ENCODE peak calls at places on chromosomes 13 and 19, in six cellular contexts. J, H, O, T, Z and R are unnamed samples.

GRCh38 chr19:7562646-7563393 is 27.3 kb downstream of the PNPLA6 start:
- DNase-seq in J (no peak), H (no peak), O (no peak), T (no peak), Z (no peak), R (no peak)

GRCh38 chr19:50449236-50449899 is 16.7 kb downstream of the MYBPC2 start:
- DNase-seq in J (peak; percentile 9), H (no peak), O (no peak), T (no peak), Z (no peak), R (no peak)

GRCh38 chr19:22256856-22257255 is 29.4 kb upstream of the ZNF729 start:
- DNase-seq in J (no peak), H (no peak), O (no peak), T (no peak), Z (no peak), R (no peak)

GRCh38 chr13:30043631-30043925 is 193.2 kb upstream of the UBL3 start:
- DNase-seq in J (no peak), H (no peak), O (no peak), T (peak; percentile 27), Z (no peak), R (no peak)

GRCh38 chr13:27551563-27551962 is 68.8 kb downstream of the LNX2 start:
- DNase-seq in J (no peak), H (no peak), O (no peak), T (no peak), Z (peak; percentile 14), R (no peak)

GRCh38 chr13:95834134-95834765 is 157.3 kb downstream of the DNAJC3 start:
- DNase-seq in J (peak; percentile 71), H (peak; percentile 49), O (peak; percentile 39), T (peak; percentile 64), Z (peak; percentile 77), R (peak; percentile 20)

GRCh38 chr13:42574435-42575311 is 721 bp downstream of the TNFSF11 start:
- DNase-seq in J (no peak), H (no peak), O (no peak), T (no peak), Z (no peak), R (no peak)

GRCh38 chr13:86729206-86729605 is 930.0 kb upstream of the SLITRK6 start:
- DNase-seq in J (no peak), H (no peak), O (no peak), T (no peak), Z (no peak), R (no peak)

GRCh38 chr13:28375250-28375930 is 119.5 kb downstream of the FLT1 start:
- DNase-seq in J (no peak), H (no peak), O (no peak), T (no peak), Z (no peak), R (no peak)

GRCh38 chr13:36839281-36839680 is 20.3 kb downstream of the RFXAP start:
- DNase-seq in J (no peak), H (no peak), O (no peak), T (no peak), Z (no peak), R (no peak)

GRCh38 chr13:52849727-52850395 is 1.4 kb upstream of the PCDH8 start:
- DNase-seq in J (no peak), H (no peak), O (no peak), T (no peak), Z (no peak), R (no peak)

GRCh38 chr13:52850396-52851152 is 2.1 kb upstream of the PCDH8 start:
- DNase-seq in J (peak; percentile 34), H (no peak), O (peak; percentile 53), T (peak; percentile 73), Z (peak; percentile 61), R (no peak)

GRCh38 chr13:52848455-52849190 is at the start of gene PCDH8:
- DNase-seq in J (no peak), H (no peak), O (no peak), T (no peak), Z (no peak), R (no peak)

GRCh38 chr13:52852444-52852843 is 4.0 kb upstream of the PCDH8 start:
- DNase-seq in J (no peak), H (no peak), O (no peak), T (no peak), Z (no peak), R (no peak)

GRCh38 chr13:52851153-52851962 is 2.9 kb upstream of the PCDH8 start:
- DNase-seq in J (no peak), H (no peak), O (peak; percentile 27), T (peak; percentile 40), Z (peak; percentile 12), R (no peak)
- H3K4me3 ChIP-seq in J (peak overlapping the region; percentile 46), H (peak overlapping the region; percentile 53), O (peak overlapping the region; percentile 55), T (peak overlapping the region; percentile 65), Z (peak overlapping the region; percentile 59), R (peak overlapping the region; percentile 62)

DNA sequence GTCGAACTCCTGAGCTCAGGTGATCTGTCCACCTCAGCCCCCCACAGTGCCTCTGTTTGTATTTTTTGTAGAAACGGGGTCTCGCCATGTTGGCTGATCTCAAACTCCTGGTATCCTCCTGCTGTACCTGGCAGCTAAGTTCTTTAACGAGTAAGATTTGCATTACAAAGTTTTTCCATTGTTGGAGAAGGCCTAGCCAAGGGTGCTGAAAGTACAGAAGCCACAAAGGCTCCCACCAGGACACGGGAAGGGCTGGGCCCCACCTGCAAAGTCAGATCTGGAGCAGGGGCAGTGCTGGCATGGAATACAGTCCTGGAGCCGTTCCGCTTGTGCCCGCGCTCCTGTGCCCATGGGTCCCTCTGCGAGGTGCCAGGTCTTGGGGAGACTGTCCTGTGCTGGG is 12.1 kb downstream of the FZR1 start:
- DNase-seq in J (no peak), H (no peak), O (no peak), T (no peak), Z (no peak), R (no peak)
- H3K4me3 ChIP-seq in J (no peak overlapping the region), H (no peak overlapping the region), O (no peak overlapping the region), T (no peak overlapping the region), Z (no peak overlapping the region), R (no peak overlapping the region)

GRCh38 chr19:3375221-3376088 is 9.1 kb downstream of the NFIC start:
- DNase-seq in J (peak; percentile 82), H (no peak), O (peak; percentile 95), T (peak; percentile 65), Z (peak; percentile 87), R (peak; percentile 52)
- H3K4me3 ChIP-seq in J (no peak overlapping the region), H (peak overlapping the region; percentile 5), O (peak overlapping the region; percentile 30), T (no peak overlapping the region), Z (peak overlapping the region; percentile 21), R (no peak overlapping the region)

DNA sequence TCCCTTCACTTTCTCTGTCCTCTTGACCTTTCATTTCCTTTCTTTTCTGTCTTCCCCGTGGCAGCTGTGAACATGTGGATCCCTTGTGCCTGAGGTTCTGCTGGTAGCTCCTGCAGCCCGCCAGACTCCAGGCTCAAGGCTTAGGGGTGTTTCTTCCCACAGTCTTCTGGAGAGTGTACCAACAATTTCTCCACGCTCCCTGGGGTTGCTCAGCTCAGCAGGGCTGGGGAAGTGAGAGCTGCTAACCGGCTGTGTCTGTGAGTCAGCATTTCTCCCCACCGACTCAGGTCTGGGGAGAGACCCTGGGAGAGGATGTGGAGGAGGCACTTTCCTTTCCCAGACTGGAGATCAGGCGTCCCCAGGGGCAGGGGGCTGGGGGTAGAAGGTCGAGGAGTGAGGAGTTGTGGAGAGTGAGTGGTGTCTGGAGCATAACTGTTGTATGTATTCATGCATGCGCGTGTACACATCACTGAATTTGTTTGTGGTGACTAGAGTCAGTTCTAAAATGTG is 193.6 kb downstream of the KCNRG start:
- DNase-seq in J (peak; percentile 97), H (peak; percentile 98), O (peak; percentile 49), T (peak; percentile 21), Z (peak; percentile 91), R (peak; percentile 99)
- H3K4me3 ChIP-seq in J (peak overlapping the region; percentile 37), H (peak overlapping the region; percentile 18), O (no peak overlapping the region), T (no peak overlapping the region), Z (peak overlapping the region; percentile 16), R (peak overlapping the region; percentile 25)

DNA sequence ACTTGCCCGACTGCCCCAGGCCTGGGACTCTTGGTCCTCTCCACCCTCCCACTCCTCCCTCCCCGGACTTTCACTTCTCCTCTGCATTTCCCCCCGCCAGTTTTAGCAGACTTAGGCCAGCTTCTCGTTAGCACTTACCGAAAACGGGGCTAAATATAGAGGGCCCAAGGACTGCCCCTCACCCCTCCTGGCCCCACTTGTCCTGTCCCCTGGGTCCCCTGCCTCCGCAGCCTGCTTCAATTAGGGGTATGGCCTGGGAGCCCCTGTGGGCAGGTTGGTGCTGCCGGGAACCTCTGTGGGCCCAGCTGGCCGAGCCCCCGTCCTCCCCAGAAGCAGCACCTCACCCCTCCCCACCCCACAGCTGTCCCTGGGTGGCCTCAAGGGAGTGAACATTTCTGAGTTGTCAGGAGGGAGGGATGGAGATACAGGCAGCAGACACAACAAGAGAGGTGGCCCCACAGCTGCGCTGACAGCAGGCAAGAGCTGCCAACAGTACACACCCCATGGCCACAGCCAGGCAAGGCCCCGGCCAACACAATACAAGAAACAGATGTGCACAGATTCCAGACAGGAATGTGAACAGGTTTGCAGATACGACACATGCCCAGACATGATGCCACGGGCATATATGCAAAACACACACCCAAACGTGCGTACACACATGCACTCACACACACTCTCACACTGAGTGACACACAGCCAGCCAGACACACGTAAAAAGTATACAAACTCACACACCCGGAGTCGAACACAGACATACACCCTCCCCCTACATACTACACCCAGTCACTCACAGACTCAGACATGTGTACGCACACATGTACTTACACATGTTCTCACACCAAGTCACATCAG is 2.6 kb downstream of the POU2F2 start:
- DNase-seq in J (peak; percentile 66), H (no peak), O (peak; percentile 65), T (peak; percentile 75), Z (peak; percentile 38), R (no peak)
- H3K4me3 ChIP-seq in J (no peak overlapping the region), H (no peak overlapping the region), O (no peak overlapping the region), T (no peak overlapping the region), Z (no peak overlapping the region), R (no peak overlapping the region)

GRCh38 chr19:13252569-13253335 is 102.5 kb downstream of the IER2 start:
- DNase-seq in J (no peak), H (no peak), O (no peak), T (no peak), Z (no peak), R (no peak)
- H3K4me3 ChIP-seq in J (no peak overlapping the region), H (no peak overlapping the region), O (no peak overlapping the region), T (no peak overlapping the region), Z (no peak overlapping the region), R (no peak overlapping the region)

DNA sequence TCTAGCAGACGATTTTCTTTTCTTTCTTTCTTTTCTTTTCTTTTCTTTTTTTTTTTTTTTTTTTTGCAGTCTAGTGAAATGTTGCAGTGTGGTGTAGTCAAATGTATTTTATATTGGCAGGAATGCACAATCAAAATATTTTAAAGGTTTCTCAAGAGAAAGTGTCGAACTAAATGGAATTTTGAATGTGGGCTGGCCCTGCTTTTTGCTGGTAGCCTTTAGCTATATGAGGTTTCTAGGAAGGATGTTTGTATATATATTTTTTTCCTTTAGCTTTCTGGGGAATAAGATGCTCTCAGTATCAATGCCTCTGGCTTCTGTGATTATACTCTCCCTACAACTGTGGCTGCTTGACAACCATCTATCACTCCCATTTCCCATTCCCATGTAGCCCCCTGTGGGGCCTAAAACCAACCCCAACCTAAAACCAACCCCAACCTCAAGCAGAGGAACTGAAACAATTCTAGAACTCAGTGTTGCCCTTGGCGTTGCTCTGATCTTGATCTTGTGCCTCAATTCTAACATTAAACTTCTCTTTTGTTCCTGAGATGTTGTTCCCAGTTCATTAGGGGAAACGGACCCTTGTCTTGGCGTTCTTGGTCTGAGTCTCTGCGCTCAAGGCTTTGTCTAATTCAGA is 27.1 kb downstream of the CYSLTR2 start:
- DNase-seq in J (no peak), H (no peak), O (no peak), T (no peak), Z (no peak), R (no peak)
- H3K4me3 ChIP-seq in J (no peak overlapping the region), H (no peak overlapping the region), O (no peak overlapping the region), T (no peak overlapping the region), Z (no peak overlapping the region), R (no peak overlapping the region)